ENCODE peak calls at places on chromosomes 12 and 14, in nine cellular contexts. Y is T1000, L is epithelial cell of proximal tubule, M is retinal pigment epithelial cell, J is astrocyte, X is cardiac fibroblast, W is tibial artery, O is NCI-H1417, S is germinal center. I is an unnamed sample.

GRCh38 chr12:114846771-114847170 is 162.8 kb upstream of the TBX3 start:
- DNase-seq in Y (no peak), L (no peak), M (no peak), J (no peak), X (peak), W (no peak), O (no peak), S (no peak), I (no peak)

GRCh38 chr12:89833337-89834252 is 125.0 kb upstream of the ATP2B1 start:
- DNase-seq in Y (no peak), L (no peak), M (no peak), J (no peak), X (no peak), W (no peak), O (no peak), S (no peak), I (peak)

GRCh38 chr12:89393551-89394121 is 41.3 kb upstream of the DUSP6 start:
- DNase-seq in Y (no peak), L (no peak), M (no peak), J (no peak), X (peak), W (no peak), O (no peak), S (no peak), I (peak)

GRCh38 chr12:85947286-85947685 is 73.2 kb downstream of the NTS start:
- DNase-seq in Y (no peak), L (no peak), M (no peak), J (no peak), X (no peak), W (no peak), O (no peak), S (no peak), I (no peak)

GRCh38 chr12:46555379-46555778 is 182.8 kb upstream of the SLC38A2 start:
- DNase-seq in Y (no peak), L (no peak), M (peak), J (peak), X (peak), W (no peak), O (no peak), S (no peak), I (peak)

GRCh38 chr14:58731465-58732330 is 93.9 kb downstream of the DACT1 start:
- DNase-seq in Y (peak), L (peak), M (peak), J (peak), X (peak), W (no peak), O (no peak), S (no peak), I (peak)

GRCh38 chr14:74771409-74771808 is 8.3 kb downstream of the YLPM1 start:
- DNase-seq in Y (no peak), L (no peak), M (no peak), J (no peak), X (peak), W (no peak), O (no peak), S (no peak), I (no peak)

GRCh38 chr14:102540310-102541028 is 30.9 kb upstream of the ANKRD9 start:
- DNase-seq in Y (no peak), L (no peak), M (peak), J (no peak), X (peak), W (no peak), O (no peak), S (no peak), I (peak)

GRCh38 chr12:5022465-5023061 is 21.1 kb upstream of the KCNA5 start:
- DNase-seq in Y (no peak), L (no peak), M (no peak), J (peak), X (peak), W (peak), O (peak), S (peak), I (peak)

I was measured in IMR-90.